ENCODE peak calls at places on chromosomes 13 and 19, in six cellular contexts. One of them, this sample, is unnamed.

GRCh38 chr13:32642316-32642715 is 56.1 kb downstream of the PDS5B start:
- DNase-seq in mammary epithelial cell: no peak
- DNase-seq in OCI-LY7: no peak
- DNase-seq in suprapubic skin: no peak
- DNase-seq in AG04450: no peak
- DNase-seq in GM23338: no peak
- DNase-seq in this sample: no peak

GRCh38 chr19:35254341-35255297 is 5.8 kb downstream of the LSR start:
- DNase-seq in mammary epithelial cell: no peak
- DNase-seq in OCI-LY7: no peak
- DNase-seq in suprapubic skin: no peak
- DNase-seq in AG04450: no peak
- DNase-seq in GM23338: no peak
- DNase-seq in this sample: no peak

GRCh38 chr13:110216403-110217041 is 90.4 kb downstream of the COL4A1 start:
- DNase-seq in mammary epithelial cell: no peak
- DNase-seq in OCI-LY7: no peak
- DNase-seq in suprapubic skin: no peak
- DNase-seq in AG04450: no peak
- DNase-seq in GM23338: no peak
- DNase-seq in this sample: no peak

GRCh38 chr13:36706755-36707154 is 32.9 kb downstream of the SERTM1 start:
- DNase-seq in mammary epithelial cell: no peak
- DNase-seq in OCI-LY7: no peak
- DNase-seq in suprapubic skin: no peak
- DNase-seq in AG04450: peak; percentile 13
- DNase-seq in GM23338: no peak
- DNase-seq in this sample: no peak

GRCh38 chr13:60431108-60431700 is 34.2 kb downstream of the TDRD3 start:
- DNase-seq in mammary epithelial cell: peak; percentile 46
- DNase-seq in OCI-LY7: peak; percentile 63
- DNase-seq in suprapubic skin: no peak
- DNase-seq in AG04450: peak; percentile 21
- DNase-seq in GM23338: peak; percentile 82
- DNase-seq in this sample: no peak

GRCh38 chr19:20259615-20260014 is 92.6 kb downstream of the ZNF486 start:
- DNase-seq in mammary epithelial cell: no peak
- DNase-seq in OCI-LY7: no peak
- DNase-seq in suprapubic skin: no peak
- DNase-seq in AG04450: no peak
- DNase-seq in GM23338: peak; percentile 81
- DNase-seq in this sample: no peak

GRCh38 chr13:41459754-41460111 is 2.4 kb downstream of the RGCC start:
- DNase-seq in mammary epithelial cell: no peak
- DNase-seq in OCI-LY7: peak; percentile 58
- DNase-seq in suprapubic skin: no peak
- DNase-seq in AG04450: no peak
- DNase-seq in GM23338: no peak
- DNase-seq in this sample: no peak

GRCh38 chr19:743168-743687 is 7.7 kb upstream of the MISP start:
- DNase-seq in mammary epithelial cell: no peak
- DNase-seq in OCI-LY7: no peak
- DNase-seq in suprapubic skin: no peak
- DNase-seq in AG04450: no peak
- DNase-seq in GM23338: peak; percentile 78
- DNase-seq in this sample: no peak

GRCh38 chr19:49149652-49150105 is 5.5 kb downstream of the HRC start:
- DNase-seq in mammary epithelial cell: peak; percentile 66
- DNase-seq in OCI-LY7: peak; percentile 86
- DNase-seq in suprapubic skin: peak; percentile 88
- DNase-seq in AG04450: peak; percentile 70
- DNase-seq in GM23338: peak; percentile 93
- DNase-seq in this sample: peak; percentile 35

GRCh38 chr19:13872695-13873389 is 4.1 kb upstream of the NANOS3 start:
- DNase-seq in mammary epithelial cell: no peak
- DNase-seq in OCI-LY7: no peak
- DNase-seq in suprapubic skin: no peak
- DNase-seq in AG04450: no peak
- DNase-seq in GM23338: peak; percentile 95
- DNase-seq in this sample: no peak

GRCh38 chr13:76848596-76848995 is 37.6 kb downstream of the KCTD12 start:
- DNase-seq in mammary epithelial cell: no peak
- DNase-seq in OCI-LY7: no peak
- DNase-seq in suprapubic skin: peak; percentile 72
- DNase-seq in AG04450: no peak
- DNase-seq in GM23338: no peak
- DNase-seq in this sample: no peak

GRCh38 chr13:42781362-42781761 is at the start of gene FAM216B:
- DNase-seq in mammary epithelial cell: no peak
- DNase-seq in OCI-LY7: no peak
- DNase-seq in suprapubic skin: no peak
- DNase-seq in AG04450: no peak
- DNase-seq in GM23338: no peak
- DNase-seq in this sample: no peak

GRCh38 chr13:53015044-53015443 is 13.6 kb upstream of the OLFM4 start:
- DNase-seq in mammary epithelial cell: no peak
- DNase-seq in OCI-LY7: no peak
- DNase-seq in suprapubic skin: no peak
- DNase-seq in AG04450: no peak
- DNase-seq in GM23338: no peak
- DNase-seq in this sample: no peak

GRCh38 chr19:10419200-10419645 is 1.1 kb upstream of the PDE4A start:
- DNase-seq in mammary epithelial cell: no peak
- DNase-seq in OCI-LY7: no peak
- DNase-seq in suprapubic skin: no peak
- DNase-seq in AG04450: no peak
- DNase-seq in GM23338: no peak
- DNase-seq in this sample: peak; percentile 24

GRCh38 chr19:10899171-10899653 is 27.9 kb downstream of the CARM1 start:
- DNase-seq in mammary epithelial cell: peak; percentile 74
- DNase-seq in OCI-LY7: no peak
- DNase-seq in suprapubic skin: no peak
- DNase-seq in AG04450: no peak
- DNase-seq in GM23338: no peak
- DNase-seq in this sample: peak; percentile 37

GRCh38 chr13:90690458-90691063 is 656.9 kb upstream of the MIR17HG start:
- DNase-seq in mammary epithelial cell: no peak
- DNase-seq in OCI-LY7: no peak
- DNase-seq in suprapubic skin: no peak
- DNase-seq in AG04450: no peak
- DNase-seq in GM23338: no peak
- DNase-seq in this sample: no peak

GRCh38 chr13:34863360-34864135 is 78.5 kb upstream of the NBEA start:
- DNase-seq in mammary epithelial cell: peak; percentile 88
- DNase-seq in OCI-LY7: no peak
- DNase-seq in suprapubic skin: no peak
- DNase-seq in AG04450: peak; percentile 10
- DNase-seq in GM23338: no peak
- DNase-seq in this sample: no peak

GRCh38 chr13:74040200-74040599 is 94.0 kb downstream of the KLF12 start:
- DNase-seq in mammary epithelial cell: no peak
- DNase-seq in OCI-LY7: peak; percentile 79
- DNase-seq in suprapubic skin: no peak
- DNase-seq in AG04450: no peak
- DNase-seq in GM23338: peak; percentile 91
- DNase-seq in this sample: no peak

GRCh38 chr13:62875118-62875640 is 1459.5 kb upstream of the PCDH20 start:
- DNase-seq in mammary epithelial cell: no peak
- DNase-seq in OCI-LY7: no peak
- DNase-seq in suprapubic skin: no peak
- DNase-seq in AG04450: no peak
- DNase-seq in GM23338: no peak
- DNase-seq in this sample: no peak

GRCh38 chr19:29745253-29745652 is 30.2 kb upstream of the C19orf12 start:
- DNase-seq in mammary epithelial cell: no peak
- DNase-seq in OCI-LY7: no peak
- DNase-seq in suprapubic skin: no peak
- DNase-seq in AG04450: no peak
- DNase-seq in GM23338: peak; percentile 74
- DNase-seq in this sample: no peak

GRCh38 chr13:83452292-83452950 is 429.9 kb downstream of the SLITRK1 start:
- DNase-seq in mammary epithelial cell: no peak
- DNase-seq in OCI-LY7: no peak
- DNase-seq in suprapubic skin: no peak
- DNase-seq in AG04450: no peak
- DNase-seq in GM23338: no peak
- DNase-seq in this sample: no peak

GRCh38 chr19:3632739-3633558 is 6.4 kb upstream of the CACTIN start:
- DNase-seq in mammary epithelial cell: no peak
- DNase-seq in OCI-LY7: no peak
- DNase-seq in suprapubic skin: no peak
- DNase-seq in AG04450: no peak
- DNase-seq in GM23338: no peak
- DNase-seq in this sample: no peak

GRCh38 chr19:4609878-4610511 is 29.3 kb upstream of the TNFAIP8L1 start:
- DNase-seq in mammary epithelial cell: no peak
- DNase-seq in OCI-LY7: peak; percentile 38
- DNase-seq in suprapubic skin: no peak
- DNase-seq in AG04450: no peak
- DNase-seq in GM23338: peak; percentile 64
- DNase-seq in this sample: no peak

DNA sequence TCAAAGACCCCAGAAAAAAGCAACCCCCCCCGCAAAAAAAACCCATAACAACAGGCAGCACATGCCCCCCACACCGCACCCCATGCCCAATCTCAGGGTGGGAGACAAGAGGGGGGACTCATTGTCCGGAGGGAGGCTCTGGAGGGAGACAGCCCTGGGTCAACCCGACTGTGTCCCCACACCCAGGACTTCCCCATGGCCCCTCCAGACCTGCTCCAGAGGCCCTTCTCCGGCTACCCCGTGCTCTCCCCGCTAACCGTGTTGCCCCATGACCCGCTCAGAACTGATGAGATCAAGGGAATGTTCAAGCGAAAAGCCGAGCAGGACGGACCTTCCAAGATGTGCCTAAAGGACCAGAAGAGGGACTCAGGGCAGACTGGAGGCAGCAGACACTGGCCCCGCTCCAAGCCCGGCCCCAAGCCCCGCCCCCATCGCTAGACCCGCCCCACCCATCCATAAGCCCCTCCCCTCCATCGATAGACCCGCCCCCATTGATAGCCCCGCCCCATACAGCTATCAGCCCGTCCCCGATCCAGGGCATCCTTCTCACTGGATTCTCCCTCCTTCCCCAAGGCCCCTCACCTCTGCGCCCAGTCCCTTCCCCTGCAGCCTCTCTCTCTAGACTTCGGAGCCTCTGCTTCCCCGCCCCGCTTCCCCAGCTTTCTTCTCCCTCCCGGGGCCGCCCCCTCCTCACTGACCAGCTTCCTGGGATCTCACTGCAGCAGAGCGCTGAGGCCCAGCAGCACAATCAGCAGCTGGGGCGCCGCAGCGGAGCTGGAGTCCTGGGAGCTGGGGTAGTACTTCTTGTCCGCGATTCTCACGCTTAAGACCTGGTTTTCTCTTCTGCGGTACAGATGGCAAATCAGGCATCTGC is 2.2 kb downstream of the BST2 start:
- DNase-seq in mammary epithelial cell: no peak
- DNase-seq in OCI-LY7: peak; percentile 56
- DNase-seq in suprapubic skin: no peak
- DNase-seq in AG04450: no peak
- DNase-seq in GM23338: peak; percentile 92
- DNase-seq in this sample: no peak
- H3K27ac ChIP-seq in mammary epithelial cell: no peak overlapping the region
- H3K27ac ChIP-seq in OCI-LY7: peak overlapping the region; percentile 93
- H3K27ac ChIP-seq in suprapubic skin: no peak overlapping the region
- H3K27ac ChIP-seq in AG04450: no peak overlapping the region
- H3K27ac ChIP-seq in GM23338: peak overlapping the region; percentile 90
- H3K27ac ChIP-seq in this sample: no peak overlapping the region

DNA sequence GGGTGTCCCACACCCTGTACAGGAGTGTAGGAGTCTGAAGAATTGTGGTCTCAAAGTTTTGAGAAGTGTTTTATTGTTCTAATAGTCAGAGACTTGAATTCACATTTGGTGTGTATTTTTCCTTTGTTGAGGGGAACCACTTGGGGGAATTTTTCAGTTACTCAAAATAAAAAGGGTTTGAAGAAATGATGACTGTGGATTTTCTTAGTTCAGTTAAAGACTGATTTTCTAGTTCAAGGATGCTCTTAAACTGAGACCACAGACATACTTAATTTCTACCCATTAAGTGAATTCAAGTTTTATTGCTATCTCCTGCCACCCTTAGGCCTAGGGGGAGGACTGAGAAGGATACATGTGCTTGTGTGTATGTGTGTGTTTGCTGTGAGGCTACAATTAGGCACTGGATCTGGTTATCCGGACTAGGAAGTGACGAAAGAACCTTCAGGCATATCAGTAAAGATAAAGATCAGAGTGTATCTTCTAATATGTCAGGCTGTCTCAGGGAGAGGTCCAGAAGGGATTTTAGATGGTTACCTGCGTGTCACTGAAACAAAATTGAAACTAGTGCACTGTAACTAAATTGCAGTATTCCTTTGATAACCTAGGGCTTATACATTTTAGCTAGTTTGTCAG is 234.9 kb upstream of the DACH1 start:
- DNase-seq in mammary epithelial cell: no peak
- DNase-seq in OCI-LY7: no peak
- DNase-seq in suprapubic skin: no peak
- DNase-seq in AG04450: no peak
- DNase-seq in GM23338: no peak
- DNase-seq in this sample: no peak
- H3K27ac ChIP-seq in mammary epithelial cell: no peak overlapping the region
- H3K27ac ChIP-seq in OCI-LY7: no peak overlapping the region
- H3K27ac ChIP-seq in suprapubic skin: no peak overlapping the region
- H3K27ac ChIP-seq in AG04450: no peak overlapping the region
- H3K27ac ChIP-seq in GM23338: no peak overlapping the region
- H3K27ac ChIP-seq in this sample: no peak overlapping the region

DNA sequence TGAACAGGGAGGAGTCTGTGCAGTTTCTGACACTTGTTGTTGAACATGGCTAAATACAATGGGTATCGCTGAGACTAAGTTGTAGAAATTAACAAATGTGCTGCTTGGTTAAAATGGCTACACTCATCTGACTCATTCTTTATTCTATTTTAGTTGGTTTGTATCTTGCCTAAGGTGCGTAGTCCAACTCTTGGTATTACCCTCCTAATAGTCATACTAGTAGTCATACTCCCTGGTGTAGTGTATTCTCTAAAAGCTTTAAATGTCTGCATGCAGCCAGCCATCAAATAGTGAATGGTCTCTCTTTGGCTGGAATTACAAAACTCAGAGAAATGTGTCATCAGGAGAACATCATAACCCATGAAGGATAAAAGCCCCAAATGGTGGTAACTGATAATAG is 16.1 kb downstream of the CEACAM6 start:
- DNase-seq in mammary epithelial cell: no peak
- DNase-seq in OCI-LY7: no peak
- DNase-seq in suprapubic skin: no peak
- DNase-seq in AG04450: no peak
- DNase-seq in GM23338: no peak
- DNase-seq in this sample: no peak
- H3K27ac ChIP-seq in mammary epithelial cell: no peak overlapping the region
- H3K27ac ChIP-seq in OCI-LY7: no peak overlapping the region
- H3K27ac ChIP-seq in suprapubic skin: no peak overlapping the region
- H3K27ac ChIP-seq in AG04450: no peak overlapping the region
- H3K27ac ChIP-seq in GM23338: no peak overlapping the region
- H3K27ac ChIP-seq in this sample: no peak overlapping the region

DNA sequence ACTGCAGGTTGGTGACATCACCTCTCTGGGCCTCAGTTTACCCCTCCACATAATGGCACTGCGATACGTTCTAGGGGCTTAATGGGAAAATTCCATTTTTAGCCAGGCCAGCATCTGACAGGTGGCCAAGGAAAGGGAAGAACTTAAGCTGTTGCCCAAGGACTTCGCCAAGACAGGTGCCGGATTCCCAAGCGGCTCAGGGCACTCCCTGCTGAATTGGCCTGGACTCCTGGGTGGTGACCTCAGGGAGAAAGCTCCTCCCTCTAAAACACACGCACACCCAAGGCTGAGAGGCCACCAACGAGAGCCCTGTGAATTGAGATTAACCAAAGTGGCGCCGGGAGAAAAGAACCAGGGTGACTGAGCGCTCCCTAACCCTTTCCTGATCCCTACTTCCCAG is 13.3 kb downstream of the MAST3 start:
- DNase-seq in mammary epithelial cell: no peak
- DNase-seq in OCI-LY7: no peak
- DNase-seq in suprapubic skin: no peak
- DNase-seq in AG04450: no peak
- DNase-seq in GM23338: no peak
- DNase-seq in this sample: no peak
- H3K27ac ChIP-seq in mammary epithelial cell: no peak overlapping the region
- H3K27ac ChIP-seq in OCI-LY7: no peak overlapping the region
- H3K27ac ChIP-seq in suprapubic skin: peak overlapping the region; percentile 5
- H3K27ac ChIP-seq in AG04450: no peak overlapping the region
- H3K27ac ChIP-seq in GM23338: no peak overlapping the region
- H3K27ac ChIP-seq in this sample: no peak overlapping the region